ENCODE peak calls at places on chromosomes 2 and 18, in five cellular contexts. V is pancreas, Y is K562, N is astrocyte, Q is MM.1S. F is an unnamed sample. For H3K4me1, the result is how much of the 10 kb centered on the place peaks cover.

GRCh38 chr2:70541481-70542020 is 12.1 kb downstream of the TGFA start:
- DNase-seq in V (no peak), Y (no peak), N (peak), Q (peak), F (no peak)

GRCh38 chr2:29482867-29483266 is 367.7 kb downstream of the CLIP4 start:
- DNase-seq in V (no peak), Y (no peak), N (no peak), Q (no peak), F (no peak)

GRCh38 chr2:237861-238260 is 26.0 kb downstream of the SH3YL1 start:
- DNase-seq in V (no peak), Y (peak), N (no peak), Q (no peak), F (no peak)

GRCh38 chr2:100934504-100935371 is 67.4 kb upstream of the RPL31 start:
- DNase-seq in V (no peak), Y (no peak), N (peak), Q (no peak), F (no peak)

GRCh38 chr2:133077259-133077822 is 407.3 kb upstream of the LYPD1 start:
- DNase-seq in V (no peak), Y (no peak), N (no peak), Q (no peak), F (peak)

GRCh38 chr2:135916232-135916631 is 40.0 kb upstream of the MCM6 start:
- DNase-seq in V (no peak), Y (peak), N (peak), Q (peak), F (peak)

GRCh38 chr2:119760237-119760807 is 600 bp downstream of the PTPN4 start:
- DNase-seq in V (peak), Y (no peak), N (no peak), Q (peak), F (no peak)

GRCh38 chr2:182186132-182186735 is 200.6 kb downstream of the PPP1R1C start:
- DNase-seq in V (no peak), Y (peak), N (no peak), Q (peak), F (peak)

GRCh38 chr18:62128157-62128556 is 58.7 kb downstream of the PIGN start:
- DNase-seq in V (no peak), Y (no peak), N (peak), Q (no peak), F (no peak)

GRCh38 chr2:149330127-149331022 is at the start of gene LYPD6:
- DNase-seq in V (peak), Y (no peak), N (peak), Q (peak), F (peak)

GRCh38 chr2:157874997-157875719 is 972 bp downstream of the ACVR1 start:
- DNase-seq in V (peak), Y (peak), N (peak), Q (peak), F (peak)

GRCh38 chr18:44938396-44939036 is 257.8 kb downstream of the SETBP1 start:
- DNase-seq in V (no peak), Y (no peak), N (no peak), Q (no peak), F (no peak)

GRCh38 chr2:61125798-61126197 is 36.2 kb upstream of the C2orf74 start:
- DNase-seq in V (no peak), Y (no peak), N (no peak), Q (no peak), F (no peak)

GRCh38 chr2:69020496-69020895 is 7.5 kb downstream of the ANTXR1 start:
- DNase-seq in V (no peak), Y (no peak), N (no peak), Q (no peak), F (no peak)

GRCh38 chr2:161367675-161368074 is 48.4 kb upstream of the TBR1 start:
- DNase-seq in V (no peak), Y (no peak), N (no peak), Q (no peak), F (no peak)

GRCh38 chr18:23340661-23341060 is 112.4 kb upstream of the RIOK3 start:
- DNase-seq in V (no peak), Y (no peak), N (no peak), Q (no peak), F (no peak)

GRCh38 chr2:151760139-151760650 is 25.9 kb upstream of the NEB start:
- DNase-seq in V (no peak), Y (peak), N (peak), Q (no peak), F (peak)

GRCh38 chr2:190528521-190529001 is 6.0 kb downstream of the NEMP2 start:
- DNase-seq in V (no peak), Y (no peak), N (peak), Q (no peak), F (no peak)

GRCh38 chr2:131026914-131027313 is 66.3 kb downstream of the FAM168B start:
- DNase-seq in V (no peak), Y (no peak), N (no peak), Q (no peak), F (no peak)

GRCh38 chr2:239276813-239277193 is 124.0 kb downstream of the HDAC4 start:
- DNase-seq in V (no peak), Y (no peak), N (no peak), Q (no peak), F (no peak)

GRCh38 chr2:172445851-172446250 is 18.5 kb downstream of the ITGA6 start:
- DNase-seq in V (no peak), Y (no peak), N (no peak), Q (no peak), F (peak)

GRCh38 chr2:44772670-44773378 is 168.7 kb upstream of the SIX3 start:
- DNase-seq in V (no peak), Y (no peak), N (no peak), Q (no peak), F (no peak)

GRCh38 chr2:106020032-106020431 is 174.1 kb downstream of the UXS1 start:
- DNase-seq in V (no peak), Y (no peak), N (peak), Q (no peak), F (peak)

GRCh38 chr18:58455318-58455950 is 173.5 kb downstream of the ALPK2 start:
- DNase-seq in V (no peak), Y (no peak), N (peak), Q (no peak), F (no peak)

GRCh38 chr18:67599277-67599676 is 82.8 kb upstream of the DSEL start:
- DNase-seq in V (no peak), Y (no peak), N (peak), Q (no peak), F (no peak)

GRCh38 chr18:11078491-11078890 is 70.9 kb downstream of the PIEZO2 start:
- DNase-seq in V (no peak), Y (no peak), N (peak), Q (no peak), F (peak)

GRCh38 chr2:74037379-74037860 is 52.7 kb downstream of the TET3 start:
- DNase-seq in V (no peak), Y (peak), N (peak), Q (peak), F (peak)

GRCh38 chr2:47842846-47843245 is 59.9 kb downstream of the MSH6 start:
- DNase-seq in V (no peak), Y (no peak), N (no peak), Q (no peak), F (no peak)

GRCh38 chr2:133821107-133821760 is 253.0 kb upstream of the NCKAP5 start:
- DNase-seq in V (no peak), Y (no peak), N (peak), Q (no peak), F (no peak)

GRCh38 chr2:189253841-189254240 is 74.3 kb upstream of the COL5A2 start:
- DNase-seq in V (no peak), Y (no peak), N (peak), Q (no peak), F (no peak)

GRCh38 chr18:58611471-58612131 is 17.3 kb downstream of the ALPK2 start:
- DNase-seq in V (no peak), Y (no peak), N (peak), Q (no peak), F (no peak)

GRCh38 chr2:174524525-174524924 is 37.7 kb upstream of the GPR155 start:
- DNase-seq in V (no peak), Y (no peak), N (no peak), Q (no peak), F (no peak)

DNA sequence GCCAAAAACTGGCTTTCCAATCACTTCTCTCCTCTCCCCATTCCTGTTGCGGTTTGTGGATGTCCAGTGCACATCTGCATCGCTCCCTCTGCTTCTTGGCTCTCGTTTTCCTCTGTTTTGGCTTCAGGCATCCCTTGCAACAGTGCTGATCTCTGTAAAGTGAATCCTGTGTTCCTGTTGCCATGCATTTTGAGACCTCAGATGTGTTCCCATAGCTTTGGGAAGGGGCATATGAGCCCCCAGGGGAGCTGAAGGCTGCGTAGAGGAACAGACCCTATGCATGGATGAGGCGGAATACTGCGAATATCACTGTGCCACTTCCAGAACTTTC is 168.4 kb upstream of the HAAO start:
- DNase-seq in V (no peak), Y (no peak), N (no peak), Q (no peak), F (peak)
- H3K27ac ChIP-seq in V (peak), Y (no peak), N (no peak), Q (no peak), F (no peak)

GRCh38 chr18:76566987-76567386 is 71.9 kb upstream of the ZNF516 start:
- DNase-seq in V (no peak), Y (no peak), N (no peak), Q (no peak), F (no peak)
- H3K4me1 ChIP-seq in V (under half), Y (under half), N (under half), Q (under half), F (under half)

GRCh38 chr18:63676526-63676925 is 14.8 kb upstream of the SERPINB3 start:
- DNase-seq in V (peak), Y (no peak), N (no peak), Q (peak), F (no peak)
- H3K27ac ChIP-seq in V (no peak), Y (no peak), N (no peak), Q (no peak), F (no peak)

GRCh38 chr18:8611916-8612576 is 2.8 kb downstream of the RAB12 start:
- DNase-seq in V (no peak), Y (no peak), N (no peak), Q (no peak), F (no peak)
- H3K4me1 ChIP-seq in V (under half), Y (under half), N (under half), Q (under half), F (under half)

GRCh38 chr2:20616341-20616871 is 34.5 kb downstream of the HS1BP3 start:
- DNase-seq in V (no peak), Y (no peak), N (no peak), Q (no peak), F (no peak)

GRCh38 chr2:20617892-20618467 is 32.9 kb downstream of the HS1BP3 start:
- DNase-seq in V (peak), Y (peak), N (peak), Q (no peak), F (peak)

GRCh38 chr2:20615466-20616241 is 35.2 kb downstream of the HS1BP3 start:
- DNase-seq in V (no peak), Y (no peak), N (no peak), Q (no peak), F (no peak)

GRCh38 chr2:20618468-20618885 is 32.4 kb downstream of the HS1BP3 start:
- DNase-seq in V (no peak), Y (no peak), N (no peak), Q (no peak), F (no peak)

DNA sequence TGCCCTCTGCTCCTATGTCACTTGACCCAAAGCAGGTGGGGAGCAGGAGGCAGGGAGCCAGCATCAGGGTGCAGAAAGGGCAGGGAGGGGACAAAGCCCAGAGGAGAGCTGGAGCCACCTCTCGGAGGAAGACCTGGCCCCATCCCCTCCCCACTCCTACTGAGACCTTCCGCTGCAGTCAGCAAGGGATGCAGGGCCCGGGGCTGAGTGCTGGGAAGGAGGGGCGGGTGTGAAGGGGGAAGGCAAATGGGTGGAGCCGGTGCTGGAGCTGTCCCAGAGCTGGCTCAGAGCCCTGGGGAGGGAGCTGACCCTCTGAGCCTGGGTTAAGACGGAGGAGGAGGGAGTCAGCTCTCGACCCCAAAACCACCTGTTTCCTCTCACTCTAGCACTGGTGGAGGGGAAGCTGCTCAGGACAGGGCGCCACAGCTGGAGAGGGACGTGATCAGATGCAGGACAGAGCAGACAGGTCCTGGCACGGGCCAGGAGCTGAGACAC is 33.8 kb downstream of the HS1BP3 start:
- DNase-seq in V (peak), Y (peak), N (no peak), Q (no peak), F (peak)
- H3K27ac ChIP-seq in V (peak), Y (peak), N (peak), Q (no peak), F (peak)

DNA sequence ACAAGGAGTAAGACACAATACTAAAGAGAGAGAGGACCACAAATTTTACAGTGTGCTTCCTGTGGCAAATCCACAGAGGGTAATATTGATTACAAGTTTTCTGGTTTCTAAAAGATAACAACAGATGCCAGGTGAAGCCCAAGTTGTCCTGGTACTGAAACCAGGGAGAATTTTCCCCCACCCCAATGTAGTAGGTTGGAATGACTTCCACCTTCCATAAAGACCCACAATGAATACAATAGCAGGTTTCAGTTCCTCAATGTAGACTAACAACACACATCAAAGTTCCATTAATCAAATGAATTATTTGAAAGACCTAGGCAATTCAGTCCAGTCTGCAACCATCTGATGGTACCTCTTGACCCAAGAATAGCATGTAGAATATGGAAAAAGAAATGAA is 44.0 kb upstream of the TMEM247 start:
- DNase-seq in V (no peak), Y (no peak), N (no peak), Q (no peak), F (no peak)
- H3K4me1 ChIP-seq in V (under half), Y (half or more), N (under half), Q (under half), F (under half)

GRCh38 chr2:213187386-213187785 is 36.0 kb upstream of the IKZF2 start:
- DNase-seq in V (no peak), Y (no peak), N (no peak), Q (no peak), F (no peak)
- H3K27ac ChIP-seq in V (peak), Y (no peak), N (no peak), Q (no peak), F (peak)

GRCh38 chr2:241373449-241373848 is 17.4 kb downstream of the FARP2 start:
- DNase-seq in V (no peak), Y (no peak), N (no peak), Q (no peak), F (no peak)
- H3K4me1 ChIP-seq in V (under half), Y (under half), N (under half), Q (under half), F (under half)